ENCODE peak calls at places on chromosome 17, in five cellular contexts. A is NCI-H460; O is stimulated activated effector memory CD8-positive, alpha-beta T cell treated with anti-CD3 and anti-CD28 coated beads, Interleukin-12 subunit alpha, Interleukin-12 subunit beta, amount 100 ng/mL, for 72 hours; C is RPMI7951; J is AG10803. S is an unnamed sample.

GRCh38 chr17:79897243-79898063 is 58.2 kb upstream of the CBX4 start:
- DNase-seq in A (no peak), O (no peak), C (no peak), J (no peak), S (no peak)

GRCh38 chr17:73546770-73547345 is 97.4 kb downstream of the SDK2 start:
- DNase-seq in A (peak), O (no peak), C (peak), J (peak), S (no peak)

GRCh38 chr17:81135503-81136283 is 29.6 kb upstream of the PVALEF start:
- DNase-seq in A (no peak), O (no peak), C (no peak), J (no peak), S (no peak)

GRCh38 chr17:50452627-50453300 is 15.9 kb downstream of the CHAD start:
- DNase-seq in A (no peak), O (no peak), C (peak), J (peak), S (no peak)

GRCh38 chr17:58002154-58002553 is 4.9 kb downstream of the SRSF1 start:
- DNase-seq in A (no peak), O (no peak), C (no peak), J (no peak), S (no peak)

GRCh38 chr17:81551458-81552243 is 502 bp downstream of the FAAP100 start:
- DNase-seq in A (no peak), O (no peak), C (peak), J (peak), S (peak)

GRCh38 chr17:35094902-35095301 is 24.8 kb downstream of the RAD51D start:
- DNase-seq in A (peak), O (no peak), C (peak), J (peak), S (peak)

GRCh38 chr17:39235555-39236221 is 9.9 kb upstream of the STAC2 start:
- DNase-seq in A (peak), O (peak), C (peak), J (peak), S (peak)

GRCh38 chr17:14604920-14605599 is 304.2 kb downstream of the HS3ST3B1 start:
- DNase-seq in A (no peak), O (no peak), C (no peak), J (no peak), S (no peak)

GRCh38 chr17:51107666-51108227 is 12.9 kb downstream of the SPAG9 start:
- DNase-seq in A (no peak), O (no peak), C (no peak), J (no peak), S (no peak)

GRCh38 chr17:76707985-76708807 is 2.6 kb downstream of the MXRA7 start:
- DNase-seq in A (no peak), O (no peak), C (no peak), J (no peak), S (no peak)

GRCh38 chr17:73824321-73824720 is 180.1 kb upstream of the SDK2 start:
- DNase-seq in A (no peak), O (no peak), C (peak), J (no peak), S (no peak)

GRCh38 chr17:80498242-80498919 is 22.0 kb upstream of the NPTX1 start:
- DNase-seq in A (no peak), O (no peak), C (peak), J (peak), S (no peak)

GRCh38 chr17:76414334-76415295 is 30.2 kb downstream of the SPHK1 start:
- DNase-seq in A (no peak), O (no peak), C (peak), J (peak), S (no peak)